ENCODE peak calls at places on chromosomes 3 and 15, in six cellular contexts. F is NCI-H2171, B is adrenal gland, D is EH, A is NT2/D1, M is HL-60. G is an unnamed sample.

GRCh38 chr3:184185461-184186183 is 377 bp upstream of the ABCF3 start:
- DNase-seq in F (peak), B (peak), D (peak), A (peak), M (peak), G (peak)

GRCh38 chr15:92226020-92226612 is 167.6 kb upstream of the ST8SIA2 start:
- DNase-seq in F (no peak), B (no peak), D (peak), A (peak), M (no peak), G (peak)

GRCh38 chr3:120192159-120192558 is 92.9 kb downstream of the GPR156 start:
- DNase-seq in F (no peak), B (no peak), D (peak), A (no peak), M (no peak), G (peak)

GRCh38 chr15:93072011-93072410 is 17.0 kb downstream of the RGMA start:
- DNase-seq in F (no peak), B (no peak), D (peak), A (no peak), M (no peak), G (peak)

GRCh38 chr3:194328080-194328571 is 23.0 kb downstream of the CPN2 start:
- DNase-seq in F (no peak), B (no peak), D (peak), A (no peak), M (no peak), G (peak)

GRCh38 chr3:165206454-165207266 is 10.5 kb upstream of the SLITRK3 start:
- DNase-seq in F (peak), B (peak), D (peak), A (peak), M (peak), G (peak)

GRCh38 chr3:15361494-15362214 is 29.3 kb upstream of the SH3BP5 start:
- DNase-seq in F (no peak), B (no peak), D (peak), A (peak), M (no peak), G (peak)

GRCh38 chr3:194572944-194573491 is 60.2 kb downstream of the TMEM44 start:
- DNase-seq in F (no peak), B (no peak), D (peak), A (no peak), M (no peak), G (no peak)

GRCh38 chr15:41782486-41783271 is 8.4 kb downstream of the MAPKBP1 start:
- DNase-seq in F (no peak), B (no peak), D (no peak), A (no peak), M (no peak), G (no peak)

GRCh38 chr15:87219650-87220615 is 1036.6 kb downstream of the NTRK3 start:
- DNase-seq in F (no peak), B (no peak), D (peak), A (no peak), M (no peak), G (peak)

GRCh38 chr15:32983679-32984078 is 210.8 kb downstream of the FMN1 start:
- DNase-seq in F (no peak), B (no peak), D (no peak), A (no peak), M (no peak), G (no peak)

GRCh38 chr3:14248849-14249523 is 70.4 kb downstream of the LSM3 start:
- DNase-seq in F (no peak), B (no peak), D (peak), A (no peak), M (no peak), G (no peak)

GRCh38 chr3:21830541-21830940 is 79.5 kb upstream of the ZNF385D start:
- DNase-seq in F (no peak), B (no peak), D (no peak), A (no peak), M (no peak), G (no peak)

GRCh38 chr15:85624241-85624855 is 170.4 kb downstream of the KLHL25 start:
- DNase-seq in F (no peak), B (no peak), D (peak), A (no peak), M (no peak), G (no peak)

GRCh38 chr15:76582550-76582949 is 246.0 kb downstream of the ISL2 start:
- DNase-seq in F (no peak), B (no peak), D (no peak), A (no peak), M (no peak), G (no peak)

GRCh38 chr3:111103807-111104206 is 32.2 kb downstream of the NECTIN3 start:
- DNase-seq in F (no peak), B (no peak), D (peak), A (no peak), M (no peak), G (no peak)

GRCh38 chr15:61367953-61368352 is 138.9 kb upstream of the RORA start:
- DNase-seq in F (no peak), B (no peak), D (no peak), A (no peak), M (no peak), G (no peak)

GRCh38 chr3:58521002-58521670 is 15.9 kb downstream of the ACOX2 start:
- DNase-seq in F (no peak), B (no peak), D (peak), A (no peak), M (no peak), G (no peak)

GRCh38 chr3:119580148-119580760 is 962 bp downstream of the ADPRH start:
- DNase-seq in F (no peak), B (no peak), D (no peak), A (no peak), M (no peak), G (peak)

GRCh38 chr3:126052196-126053058 is 31.5 kb downstream of the SLC41A3 start:
- DNase-seq in F (no peak), B (no peak), D (no peak), A (no peak), M (peak), G (no peak)

GRCh38 chr3:127652246-127652995 is 20.3 kb upstream of the ABTB1 start:
- DNase-seq in F (peak), B (peak), D (peak), A (peak), M (no peak), G (peak)

GRCh38 chr3:138673641-138674040 is 65.1 kb downstream of the FAIM start:
- DNase-seq in F (no peak), B (no peak), D (peak), A (peak), M (no peak), G (no peak)

GRCh38 chr3:185152433-185153169 is at the start of gene C3orf70:
- DNase-seq in F (peak), B (peak), D (peak), A (peak), M (peak), G (peak)

GRCh38 chr15:68733666-68734065 is 87.0 kb downstream of the ANP32A start:
- DNase-seq in F (no peak), B (no peak), D (no peak), A (no peak), M (no peak), G (no peak)

GRCh38 chr3:15113468-15113867 is 14.5 kb upstream of the RBSN start:
- DNase-seq in F (no peak), B (no peak), D (no peak), A (no peak), M (no peak), G (no peak)

GRCh38 chr3:194931366-194931765 is 245.7 kb downstream of the FAM43A start:
- DNase-seq in F (no peak), B (no peak), D (no peak), A (no peak), M (no peak), G (peak)